ENCODE peak calls at places on chromosomes 1 and 21, in seven cellular contexts. O, M, E, B, Z, L and H are unnamed samples.

GRCh38 chr1:237736372-237737029 is 154.2 kb downstream of the ZP4 start:
- DNase-seq in Z (no peak), B (no peak), M (no peak), O (no peak), E (no peak), L (no peak), H (no peak)

GRCh38 chr1:186812560-186812959 is 16.2 kb upstream of the PLA2G4A start:
- DNase-seq in Z (no peak), E (peak), M (peak), B (no peak), O (no peak), L (peak), H (peak)

GRCh38 chr1:207644852-207645631 is at the start of gene CR1L:
- DNase-seq in Z (peak), M (peak), E (no peak), B (peak), L (peak), O (peak), H (peak)

GRCh38 chr1:226474443-226475111 is 66.7 kb upstream of the PARP1 start:
- DNase-seq in L (no peak), Z (no peak), O (no peak), E (no peak), M (no peak), B (no peak), H (no peak)

GRCh38 chr1:66397192-66397591 is 136.8 kb upstream of the SGIP1 start:
- DNase-seq in O (no peak), M (no peak), L (no peak), B (no peak), E (no peak), Z (no peak), H (no peak)

GRCh38 chr1:46516140-46516539 is 26.5 kb downstream of the DMBX1 start:
- DNase-seq in Z (no peak), O (no peak), M (no peak), E (no peak), L (no peak), B (no peak), H (no peak)

GRCh38 chr21:32018381-32018780 is 145.6 kb downstream of the HUNK start:
- DNase-seq in M (no peak), B (no peak), O (no peak), L (no peak), E (no peak), Z (no peak), H (no peak)

GRCh38 chr1:207811319-207811718 is 59.5 kb downstream of the CD46 start:
- DNase-seq in M (no peak), E (no peak), B (no peak), L (no peak), Z (no peak), O (no peak), H (no peak)

GRCh38 chr1:7956218-7957032 is 5.1 kb upstream of the PARK7 start:
- DNase-seq in E (peak), B (no peak), Z (no peak), M (peak), L (peak), O (no peak), H (peak)

GRCh38 chr1:154529308-154529707 is 27.1 kb upstream of the SHE start:
- DNase-seq in Z (no peak), M (no peak), B (no peak), O (no peak), E (no peak), L (no peak), H (no peak)

GRCh38 chr1:154536570-154536969 is 21.9 kb downstream of the UBE2Q1 start:
- DNase-seq in O (no peak), B (no peak), Z (no peak), M (no peak), L (no peak), E (no peak), H (no peak)

GRCh38 chr1:154539486-154540483 is 18.7 kb downstream of the UBE2Q1 start:
- DNase-seq in Z (no peak), E (no peak), M (no peak), L (no peak), O (no peak), B (no peak), H (no peak)

GRCh38 chr1:154534263-154534844 is 24.1 kb downstream of the UBE2Q1 start:
- DNase-seq in Z (no peak), B (no peak), E (no peak), O (no peak), L (no peak), M (no peak), H (no peak)
- TF ChIP-seq CTCF in Z (peak), B (no peak), E (peak), O (peak), L (peak), M (peak), H (peak)

DNA sequence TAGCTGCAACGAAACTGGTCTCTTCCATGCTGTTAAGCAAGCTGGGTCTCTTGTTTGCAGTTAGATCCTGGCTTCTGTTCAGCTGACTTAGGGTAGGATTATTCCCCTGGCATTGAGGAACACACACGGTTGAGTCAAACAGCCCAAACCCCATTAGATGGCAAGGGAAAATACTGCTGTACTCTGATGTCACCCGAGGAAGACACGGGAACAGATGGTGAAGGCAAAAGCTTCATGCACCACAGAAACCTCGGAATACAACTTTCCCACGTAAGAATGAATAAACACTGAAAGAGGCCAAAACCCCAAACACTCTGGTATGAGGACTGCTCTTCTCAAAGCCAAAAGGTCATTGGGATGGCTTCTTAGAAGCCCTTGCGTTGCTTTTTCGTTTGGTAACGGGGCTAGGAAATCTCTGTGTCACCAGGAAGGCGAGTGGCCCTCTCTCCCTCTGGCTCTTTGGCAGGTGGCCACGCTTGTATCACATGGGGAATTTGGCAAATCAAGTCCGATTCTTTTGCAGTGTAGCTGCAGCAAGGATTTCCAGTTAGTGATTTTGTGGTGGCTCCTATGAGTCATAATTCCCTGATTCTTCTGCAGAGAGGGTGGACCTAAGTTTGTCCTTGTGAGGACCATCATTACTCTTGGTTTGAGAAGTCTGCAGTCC is 16.7 kb upstream of the LYST start:
- DNase-seq in Z (peak), M (peak), E (peak), O (peak), B (peak), L (peak), H (peak)
- TF ChIP-seq CTCF in Z (no peak), M (no peak), E (no peak), O (no peak), B (no peak), L (no peak), H (no peak)

GRCh38 chr1:240092301-240093119 is 827 bp downstream of the FMN2 start:
- DNase-seq in M (peak), O (no peak), L (peak), B (peak), E (no peak), Z (no peak), H (peak)
- TF ChIP-seq CTCF in M (peak), O (no peak), L (peak), B (peak), E (peak), Z (no peak), H (peak)

GRCh38 chr1:247452447-247453039 is 5.4 kb downstream of the OR2B11 start:
- DNase-seq in Z (no peak), B (no peak), O (no peak), M (no peak), E (no peak), L (no peak), H (no peak)
- TF ChIP-seq CTCF in Z (no peak), B (no peak), O (no peak), M (no peak), E (no peak), L (no peak), H (no peak)

GRCh38 chr1:203628997-203629508 is 2.4 kb downstream of the ATP2B4 start:
- DNase-seq in E (no peak), O (no peak), Z (no peak), M (no peak), L (no peak), B (no peak), H (no peak)

GRCh38 chr1:203626910-203627246 is 246 bp downstream of the ATP2B4 start:
- DNase-seq in L (no peak), O (no peak), Z (no peak), M (no peak), B (no peak), E (no peak), H (no peak)

GRCh38 chr1:203629509-203630082 is 3.0 kb downstream of the ATP2B4 start:
- DNase-seq in L (peak), Z (peak), E (no peak), O (peak), B (no peak), M (no peak), H (no peak)

GRCh38 chr1:203627819-203628184 is 1.2 kb downstream of the ATP2B4 start:
- DNase-seq in B (no peak), L (peak), E (no peak), O (peak), Z (no peak), M (no peak), H (peak)

DNA sequence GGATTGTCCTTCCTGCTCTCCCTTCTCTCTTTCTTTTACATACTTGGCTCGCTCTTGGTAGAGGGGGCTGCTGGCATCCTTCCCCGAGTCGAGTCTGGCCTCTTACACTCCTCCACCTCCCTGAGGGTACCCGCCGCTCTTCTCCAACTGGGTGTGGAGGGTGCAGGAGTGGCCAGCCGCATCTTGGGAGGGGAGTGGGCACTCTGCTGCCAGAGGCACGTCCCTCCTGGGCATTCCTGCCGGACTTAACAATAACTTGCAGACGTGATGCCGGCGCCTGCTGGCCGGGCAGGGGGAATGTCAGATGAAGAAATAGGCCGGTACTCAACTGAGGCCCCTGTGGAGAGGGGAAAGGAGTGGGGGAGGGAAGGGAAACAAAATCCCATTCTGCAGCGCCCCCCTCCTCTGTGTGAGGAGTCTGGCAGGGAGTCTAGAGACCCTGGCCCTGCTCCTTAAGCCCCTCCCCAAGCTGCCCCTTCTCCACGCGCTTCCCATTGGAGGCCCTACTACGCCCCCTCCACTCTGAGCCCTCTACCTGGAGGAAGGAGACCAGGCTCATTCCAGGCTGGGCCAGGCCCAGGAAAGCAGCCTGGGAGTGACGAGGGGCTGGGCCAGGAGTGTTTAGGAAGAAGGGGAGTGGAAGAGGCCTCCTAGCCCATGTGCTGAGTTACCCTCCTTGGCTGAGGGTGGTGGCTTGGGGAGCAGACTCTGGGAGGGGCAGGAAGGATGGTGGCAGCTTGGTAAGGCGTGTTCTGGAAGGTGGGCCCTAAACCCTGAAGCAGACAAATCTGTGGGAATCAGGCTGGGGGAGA is 1.8 kb downstream of the ATP2B4 start:
- DNase-seq in L (peak), Z (peak), E (no peak), B (no peak), M (no peak), O (peak), H (peak)
- TF ChIP-seq CTCF in L (peak), Z (no peak), E (peak), B (no peak), M (no peak), O (peak), H (peak)